ENCODE peak calls at places on chromosomes 4 and X, in ten cellular contexts. One of them, this sample, is unnamed.

GRCh38 chr4:30825008-30825765 is 105.0 kb downstream of the PCDH7 start:
- DNase-seq in WTC11: no peak
- DNase-seq in thoracic aorta: no peak
- DNase-seq in hepatocyte: no peak
- DNase-seq in tibial nerve: no peak
- DNase-seq in foreskin fibroblast: no peak
- DNase-seq in neural crest cell: no peak
- DNase-seq in AG09319: no peak
- DNase-seq in nephron progenitor cell: no peak
- DNase-seq in AG10803: no peak
- DNase-seq in this sample: no peak

GRCh38 chrX:69222103-69223090 is 57.1 kb upstream of the PJA1 start:
- DNase-seq in WTC11: peak; percentile 87
- DNase-seq in thoracic aorta: peak; percentile 6
- DNase-seq in hepatocyte: peak; percentile 84
- DNase-seq in tibial nerve: peak; percentile 75
- DNase-seq in foreskin fibroblast: peak; percentile 29
- DNase-seq in neural crest cell: peak; percentile 76
- DNase-seq in AG09319: peak; percentile 25
- DNase-seq in nephron progenitor cell: peak; percentile 82
- DNase-seq in AG10803: peak; percentile 63
- DNase-seq in this sample: peak; percentile 79

GRCh38 chr4:156328882-156329281 is 375.2 kb upstream of the CTSO start:
- DNase-seq in WTC11: no peak
- DNase-seq in thoracic aorta: no peak
- DNase-seq in hepatocyte: no peak
- DNase-seq in tibial nerve: no peak
- DNase-seq in foreskin fibroblast: no peak
- DNase-seq in neural crest cell: no peak
- DNase-seq in AG09319: no peak
- DNase-seq in nephron progenitor cell: no peak
- DNase-seq in AG10803: no peak
- DNase-seq in this sample: no peak

GRCh38 chr4:174317531-174317930 is 33.8 kb downstream of the CEP44 start:
- DNase-seq in WTC11: no peak
- DNase-seq in thoracic aorta: no peak
- DNase-seq in hepatocyte: no peak
- DNase-seq in tibial nerve: no peak
- DNase-seq in foreskin fibroblast: no peak
- DNase-seq in neural crest cell: no peak
- DNase-seq in AG09319: no peak
- DNase-seq in nephron progenitor cell: no peak
- DNase-seq in AG10803: no peak
- DNase-seq in this sample: no peak

GRCh38 chr4:56128231-56128630 is 179.5 kb downstream of the CEP135 start:
- DNase-seq in WTC11: no peak
- DNase-seq in thoracic aorta: no peak
- DNase-seq in hepatocyte: no peak
- DNase-seq in tibial nerve: no peak
- DNase-seq in foreskin fibroblast: no peak
- DNase-seq in neural crest cell: no peak
- DNase-seq in AG09319: no peak
- DNase-seq in nephron progenitor cell: no peak
- DNase-seq in AG10803: peak; percentile 9
- DNase-seq in this sample: no peak

GRCh38 chr4:2182981-2183380 is 58.9 kb downstream of the HAUS3 start:
- DNase-seq in WTC11: no peak
- DNase-seq in thoracic aorta: no peak
- DNase-seq in hepatocyte: no peak
- DNase-seq in tibial nerve: no peak
- DNase-seq in foreskin fibroblast: no peak
- DNase-seq in neural crest cell: no peak
- DNase-seq in AG09319: no peak
- DNase-seq in nephron progenitor cell: no peak
- DNase-seq in AG10803: no peak
- DNase-seq in this sample: no peak

GRCh38 chr4:73053974-73054480 is 15.5 kb downstream of the COX18 start:
- DNase-seq in WTC11: no peak
- DNase-seq in thoracic aorta: no peak
- DNase-seq in hepatocyte: no peak
- DNase-seq in tibial nerve: no peak
- DNase-seq in foreskin fibroblast: no peak
- DNase-seq in neural crest cell: no peak
- DNase-seq in AG09319: no peak
- DNase-seq in nephron progenitor cell: no peak
- DNase-seq in AG10803: no peak
- DNase-seq in this sample: no peak

GRCh38 chrX:130705591-130705990 is 197.4 kb downstream of the ENOX2 start:
- DNase-seq in WTC11: no peak
- DNase-seq in thoracic aorta: no peak
- DNase-seq in hepatocyte: no peak
- DNase-seq in tibial nerve: no peak
- DNase-seq in foreskin fibroblast: no peak
- DNase-seq in neural crest cell: no peak
- DNase-seq in AG09319: no peak
- DNase-seq in nephron progenitor cell: no peak
- DNase-seq in AG10803: no peak
- DNase-seq in this sample: no peak

GRCh38 chr4:36280555-36280954 is 861 bp upstream of the DTHD1 start:
- DNase-seq in WTC11: no peak
- DNase-seq in thoracic aorta: no peak
- DNase-seq in hepatocyte: no peak
- DNase-seq in tibial nerve: no peak
- DNase-seq in foreskin fibroblast: no peak
- DNase-seq in neural crest cell: no peak
- DNase-seq in AG09319: no peak
- DNase-seq in nephron progenitor cell: no peak
- DNase-seq in AG10803: no peak
- DNase-seq in this sample: no peak

GRCh38 chrX:51614353-51614752 is 4.4 kb downstream of the CENPVL3 start:
- DNase-seq in WTC11: no peak
- DNase-seq in thoracic aorta: no peak
- DNase-seq in hepatocyte: peak; percentile 46
- DNase-seq in tibial nerve: no peak
- DNase-seq in foreskin fibroblast: peak; percentile 21
- DNase-seq in neural crest cell: peak; percentile 1
- DNase-seq in AG09319: no peak
- DNase-seq in nephron progenitor cell: no peak
- DNase-seq in AG10803: peak; percentile 59
- DNase-seq in this sample: peak; percentile 47

GRCh38 chrX:23223169-23223568 is 111.5 kb upstream of the PTCHD1 start:
- DNase-seq in WTC11: no peak
- DNase-seq in thoracic aorta: no peak
- DNase-seq in hepatocyte: no peak
- DNase-seq in tibial nerve: no peak
- DNase-seq in foreskin fibroblast: no peak
- DNase-seq in neural crest cell: no peak
- DNase-seq in AG09319: no peak
- DNase-seq in nephron progenitor cell: no peak
- DNase-seq in AG10803: no peak
- DNase-seq in this sample: no peak

GRCh38 chrX:95764972-95765451 is 919.6 kb upstream of the DIAPH2 start:
- DNase-seq in WTC11: no peak
- DNase-seq in thoracic aorta: no peak
- DNase-seq in hepatocyte: peak; percentile 75
- DNase-seq in tibial nerve: peak; percentile 28
- DNase-seq in foreskin fibroblast: no peak
- DNase-seq in neural crest cell: peak; percentile 1
- DNase-seq in AG09319: no peak
- DNase-seq in nephron progenitor cell: no peak
- DNase-seq in AG10803: peak; percentile 3
- DNase-seq in this sample: peak; percentile 9

GRCh38 chr4:188127157-188127874 is 11.9 kb upstream of the TRIML1 start:
- DNase-seq in WTC11: no peak
- DNase-seq in thoracic aorta: no peak
- DNase-seq in hepatocyte: peak; percentile 66
- DNase-seq in tibial nerve: no peak
- DNase-seq in foreskin fibroblast: peak; percentile 3
- DNase-seq in neural crest cell: no peak
- DNase-seq in AG09319: peak; percentile 1
- DNase-seq in nephron progenitor cell: no peak
- DNase-seq in AG10803: peak; percentile 43
- DNase-seq in this sample: no peak

GRCh38 chrX:114999906-115000305 is 17.5 kb downstream of the IL13RA2 start:
- DNase-seq in WTC11: no peak
- DNase-seq in thoracic aorta: no peak
- DNase-seq in hepatocyte: no peak
- DNase-seq in tibial nerve: no peak
- DNase-seq in foreskin fibroblast: no peak
- DNase-seq in neural crest cell: no peak
- DNase-seq in AG09319: no peak
- DNase-seq in nephron progenitor cell: no peak
- DNase-seq in AG10803: no peak
- DNase-seq in this sample: no peak

GRCh38 chrX:131828482-131828881 is 194.6 kb upstream of the STK26 start:
- DNase-seq in WTC11: no peak
- DNase-seq in thoracic aorta: no peak
- DNase-seq in hepatocyte: no peak
- DNase-seq in tibial nerve: no peak
- DNase-seq in foreskin fibroblast: no peak
- DNase-seq in neural crest cell: no peak
- DNase-seq in AG09319: no peak
- DNase-seq in nephron progenitor cell: no peak
- DNase-seq in AG10803: no peak
- DNase-seq in this sample: no peak

GRCh38 chr4:34850983-34851382 is 1393.3 kb downstream of the ARAP2 start:
- DNase-seq in WTC11: no peak
- DNase-seq in thoracic aorta: no peak
- DNase-seq in hepatocyte: no peak
- DNase-seq in tibial nerve: no peak
- DNase-seq in foreskin fibroblast: peak; percentile 80
- DNase-seq in neural crest cell: no peak
- DNase-seq in AG09319: no peak
- DNase-seq in nephron progenitor cell: no peak
- DNase-seq in AG10803: no peak
- DNase-seq in this sample: no peak

GRCh38 chr4:70183940-70184246 is 11.6 kb upstream of the ODAM start:
- DNase-seq in WTC11: no peak
- DNase-seq in thoracic aorta: no peak
- DNase-seq in hepatocyte: no peak
- DNase-seq in tibial nerve: no peak
- DNase-seq in foreskin fibroblast: no peak
- DNase-seq in neural crest cell: no peak
- DNase-seq in AG09319: no peak
- DNase-seq in nephron progenitor cell: no peak
- DNase-seq in AG10803: no peak
- DNase-seq in this sample: no peak
- TF ChIP-seq CTCF in WTC11: no peak
- TF ChIP-seq CTCF in thoracic aorta: no peak
- TF ChIP-seq CTCF in hepatocyte: no peak
- TF ChIP-seq CTCF in tibial nerve: no peak
- TF ChIP-seq CTCF in foreskin fibroblast: no peak
- TF ChIP-seq CTCF in neural crest cell: peak; percentile 33
- TF ChIP-seq CTCF in AG09319: no peak
- TF ChIP-seq CTCF in nephron progenitor cell: peak; percentile 33
- TF ChIP-seq CTCF in AG10803: no peak
- TF ChIP-seq CTCF in this sample: no peak

DNA sequence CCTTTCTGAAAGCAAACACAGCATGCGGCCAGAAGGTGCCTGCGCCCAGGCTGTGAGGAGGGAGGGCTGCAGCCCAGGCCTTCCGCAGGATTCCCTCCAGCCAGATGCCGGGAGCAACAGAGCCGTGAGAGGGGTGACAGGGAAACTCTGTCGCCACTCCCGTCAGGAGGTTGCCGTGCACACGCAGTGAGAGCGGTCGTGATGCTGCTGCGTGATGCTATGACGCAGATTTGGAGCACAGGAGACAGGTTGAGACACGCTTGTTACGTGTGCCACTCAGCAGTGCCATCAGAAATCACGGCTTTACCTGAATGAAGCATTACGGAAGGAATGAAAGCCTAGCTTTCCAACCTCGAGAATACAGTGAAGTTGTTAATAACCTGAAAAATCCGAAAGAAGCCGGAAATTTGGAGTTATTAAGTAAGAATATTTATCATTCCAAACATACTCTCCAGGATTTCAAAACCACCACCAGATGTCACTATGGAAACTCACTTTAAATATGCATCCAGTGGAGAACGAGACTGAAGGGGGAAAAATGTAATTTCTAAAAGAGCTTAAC is 54.4 kb downstream of the FAT1 start:
- DNase-seq in WTC11: peak; percentile 61
- DNase-seq in thoracic aorta: no peak
- DNase-seq in hepatocyte: peak; percentile 58
- DNase-seq in tibial nerve: peak; percentile 49
- DNase-seq in foreskin fibroblast: peak; percentile 53
- DNase-seq in neural crest cell: no peak
- DNase-seq in AG09319: peak; percentile 43
- DNase-seq in nephron progenitor cell: no peak
- DNase-seq in AG10803: peak; percentile 89
- DNase-seq in this sample: no peak
- TF ChIP-seq CTCF in WTC11: no peak
- TF ChIP-seq CTCF in thoracic aorta: peak; percentile 60
- TF ChIP-seq CTCF in hepatocyte: peak; percentile 65
- TF ChIP-seq CTCF in tibial nerve: peak; percentile 67
- TF ChIP-seq CTCF in foreskin fibroblast: no peak
- TF ChIP-seq CTCF in neural crest cell: peak; percentile 66
- TF ChIP-seq CTCF in AG09319: peak; percentile 34
- TF ChIP-seq CTCF in nephron progenitor cell: peak; percentile 15
- TF ChIP-seq CTCF in AG10803: peak; percentile 46
- TF ChIP-seq CTCF in this sample: peak; percentile 12

DNA sequence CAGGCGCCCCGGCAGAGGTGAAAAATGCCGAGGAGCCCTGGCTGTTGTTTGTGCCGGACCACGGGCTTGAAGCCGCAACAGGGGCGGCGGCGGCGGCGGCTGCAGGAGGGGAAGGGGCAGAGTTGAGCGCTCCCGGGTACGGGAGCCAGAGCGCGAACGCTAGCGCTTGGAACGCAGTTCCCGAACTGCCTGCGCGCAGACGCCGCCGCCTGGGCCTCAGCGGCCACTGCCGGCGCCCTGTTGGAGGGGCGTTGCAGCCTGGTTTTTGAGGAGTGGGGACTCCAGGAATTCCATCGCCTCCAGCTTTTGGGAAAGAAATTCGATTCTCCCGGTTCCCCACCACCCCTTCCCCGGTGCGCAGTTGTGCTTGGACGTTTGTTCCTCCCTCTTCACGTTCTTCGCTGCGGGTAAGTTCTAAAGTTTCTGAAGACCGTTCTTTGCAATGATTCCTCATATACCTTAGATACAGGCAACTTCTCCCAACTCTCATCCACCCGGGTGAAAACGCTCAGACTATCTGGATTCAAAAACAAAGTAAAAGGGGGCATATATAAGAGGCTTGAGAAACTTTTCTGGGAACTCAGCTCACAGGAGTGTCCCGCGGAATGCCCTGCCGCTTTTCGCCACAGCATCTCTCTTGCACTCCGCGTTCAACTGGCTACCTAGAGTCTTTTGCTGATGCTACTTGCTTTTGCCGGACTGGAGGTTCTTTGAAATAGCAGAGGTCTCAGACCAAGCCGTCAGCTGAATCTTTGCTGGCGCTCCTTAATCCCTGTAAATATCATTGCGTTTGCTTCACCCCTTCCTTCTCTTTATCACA is 1.0 kb downstream of the FAT4 start:
- DNase-seq in WTC11: peak; percentile 72
- DNase-seq in thoracic aorta: no peak
- DNase-seq in hepatocyte: peak; percentile 79
- DNase-seq in tibial nerve: peak; percentile 14
- DNase-seq in foreskin fibroblast: peak; percentile 61
- DNase-seq in neural crest cell: peak; percentile 50
- DNase-seq in AG09319: no peak
- DNase-seq in nephron progenitor cell: peak; percentile 71
- DNase-seq in AG10803: peak; percentile 46
- DNase-seq in this sample: peak; percentile 31
- TF ChIP-seq CTCF in WTC11: no peak
- TF ChIP-seq CTCF in thoracic aorta: peak; percentile 33
- TF ChIP-seq CTCF in hepatocyte: peak; percentile 3
- TF ChIP-seq CTCF in tibial nerve: no peak
- TF ChIP-seq CTCF in foreskin fibroblast: peak; percentile 20
- TF ChIP-seq CTCF in neural crest cell: peak; percentile 26
- TF ChIP-seq CTCF in AG09319: peak; percentile 13
- TF ChIP-seq CTCF in nephron progenitor cell: no peak
- TF ChIP-seq CTCF in AG10803: peak; percentile 22
- TF ChIP-seq CTCF in this sample: no peak

GRCh38 chr4:110637408-110638131 is 14.7 kb upstream of the PITX2 start:
- DNase-seq in WTC11: peak; percentile 72
- DNase-seq in thoracic aorta: no peak
- DNase-seq in hepatocyte: peak; percentile 68
- DNase-seq in tibial nerve: no peak
- DNase-seq in foreskin fibroblast: no peak
- DNase-seq in neural crest cell: no peak
- DNase-seq in AG09319: no peak
- DNase-seq in nephron progenitor cell: peak; percentile 54
- DNase-seq in AG10803: peak; percentile 15
- DNase-seq in this sample: peak; percentile 16
- TF ChIP-seq CTCF in WTC11: no peak
- TF ChIP-seq CTCF in thoracic aorta: no peak
- TF ChIP-seq CTCF in hepatocyte: peak; percentile 44
- TF ChIP-seq CTCF in tibial nerve: no peak
- TF ChIP-seq CTCF in foreskin fibroblast: peak; percentile 4
- TF ChIP-seq CTCF in neural crest cell: no peak
- TF ChIP-seq CTCF in AG09319: no peak
- TF ChIP-seq CTCF in nephron progenitor cell: no peak
- TF ChIP-seq CTCF in AG10803: peak; percentile 39
- TF ChIP-seq CTCF in this sample: no peak